ENCODE peak calls at places on chromosomes 4 and X, in six cellular contexts. C, H, J, Z, W and K are unnamed samples.
A peak's percentile ranks its signal among the peaks of the same experiment; 100 is the strongest.

GRCh38 chrX:66163849-66164401 is at the start of gene HEPH:
- DNase-seq in C (peak; percentile 10), H (peak; percentile 7), J (peak; percentile 34), Z (peak; percentile 9), W (no peak), K (no peak)

GRCh38 chr4:143559757-143560147 is 46.2 kb downstream of the SMARCA5 start:
- DNase-seq in C (no peak), H (peak; percentile 27), J (no peak), Z (no peak), W (no peak), K (no peak)

GRCh38 chrX:129523076-129524055 is at the start of gene SMARCA1:
- DNase-seq in C (peak; percentile 6), H (peak; percentile 45), J (peak; percentile 63), Z (peak; percentile 56), W (no peak), K (peak; percentile 27)

GRCh38 chr4:74339501-74339900 is 25.4 kb upstream of the EREG start:
- DNase-seq in C (no peak), H (no peak), J (no peak), Z (no peak), W (no peak), K (no peak)

GRCh38 chr4:153207561-153207960 is 3.3 kb downstream of the TRIM2 start:
- DNase-seq in C (no peak), H (no peak), J (peak; percentile 24), Z (peak; percentile 64), W (no peak), K (no peak)

GRCh38 chrX:79270401-79270800 is 96.7 kb downstream of the ITM2A start:
- DNase-seq in C (peak; percentile 35), H (peak; percentile 21), J (no peak), Z (peak; percentile 75), W (no peak), K (no peak)

GRCh38 chr4:142707397-142707796 is 138.7 kb downstream of the INPP4B start:
- DNase-seq in C (no peak), H (no peak), J (no peak), Z (no peak), W (no peak), K (no peak)

GRCh38 chrX:1325515-1326116 is 11.0 kb upstream of the IL3RA start:
- DNase-seq in C (no peak), H (no peak), J (no peak), Z (no peak), W (no peak), K (no peak)

GRCh38 chr4:88514557-88515511 is 8.7 kb downstream of the PYURF start:
- DNase-seq in C (no peak), H (no peak), J (no peak), Z (no peak), W (no peak), K (no peak)

GRCh38 chrX:125757794-125758564 is 408.1 kb downstream of the DCAF12L2 start:
- DNase-seq in C (no peak), H (no peak), J (no peak), Z (no peak), W (no peak), K (no peak)

GRCh38 chr4:37389967-37390580 is 145.5 kb downstream of the NWD2 start:
- DNase-seq in C (peak; percentile 49), H (peak; percentile 52), J (peak; percentile 41), Z (peak; percentile 22), W (no peak), K (no peak)

GRCh38 chr4:8701101-8702019 is 108.8 kb downstream of the CPZ start:
- DNase-seq in C (no peak), H (no peak), J (no peak), Z (no peak), W (no peak), K (no peak)

GRCh38 chr4:8438743-8439142 is 1.8 kb downstream of the ACOX3 start:
- DNase-seq in C (no peak), H (no peak), J (no peak), Z (no peak), W (no peak), K (no peak)

GRCh38 chr4:158656439-158656838 is 15.2 kb downstream of the C4orf46 start:
- DNase-seq in C (no peak), H (no peak), J (no peak), Z (no peak), W (no peak), K (no peak)

GRCh38 chrX:120751683-120752082 is 121.8 kb upstream of the C1GALT1C1 start:
- DNase-seq in C (no peak), H (no peak), J (no peak), Z (no peak), W (no peak), K (no peak)

GRCh38 chrX:39397561-39398200 is 596.4 kb downstream of the MID1IP1 start:
- DNase-seq in C (no peak), H (no peak), J (no peak), Z (no peak), W (no peak), K (no peak)

GRCh38 chr4:123505457-123506310 is 109.1 kb downstream of the SPRY1 start:
- DNase-seq in C (peak; percentile 31), H (peak; percentile 28), J (peak; percentile 61), Z (peak; percentile 63), W (no peak), K (no peak)

GRCh38 chr4:164251257-164251656 is 502.7 kb upstream of the SMIM31 start:
- DNase-seq in C (no peak), H (no peak), J (no peak), Z (no peak), W (no peak), K (no peak)

GRCh38 chr4:146650034-146650433 is 11.3 kb downstream of the POU4F2 start:
- DNase-seq in C (no peak), H (no peak), J (no peak), Z (no peak), W (no peak), K (no peak)

GRCh38 chr4:121696641-121697461 is at the start of gene ANXA5:
- DNase-seq in C (peak; percentile 88), H (peak; percentile 87), J (peak; percentile 88), Z (peak; percentile 98), W (no peak), K (peak; percentile 83)

GRCh38 chr4:184824081-184824775 is 1.5 kb downstream of the ACSL1 start:
- DNase-seq in C (peak; percentile 65), H (peak; percentile 58), J (peak; percentile 20), Z (no peak), W (no peak), K (no peak)

GRCh38 chr4:26181616-26182015 is 139.2 kb upstream of the RBPJ start:
- DNase-seq in C (no peak), H (no peak), J (peak; percentile 77), Z (peak; percentile 80), W (no peak), K (no peak)

GRCh38 chrX:8005678-8006347 is 78.6 kb upstream of the PNPLA4 start:
- DNase-seq in C (no peak), H (no peak), J (no peak), Z (no peak), W (no peak), K (no peak)

GRCh38 chrX:15136795-15137194 is 133.1 kb downstream of the ASB9 start:
- DNase-seq in C (no peak), H (no peak), J (no peak), Z (no peak), W (no peak), K (no peak)

GRCh38 chrX:8688776-8689175 is 43.2 kb downstream of the ANOS1 start:
- DNase-seq in C (no peak), H (no peak), J (no peak), Z (no peak), W (no peak), K (no peak)

GRCh38 chr4:66688674-66689073 is 856.6 kb downstream of the CENPC start:
- DNase-seq in C (no peak), H (no peak), J (peak; percentile 9), Z (no peak), W (no peak), K (no peak)
- TF ChIP-seq CTCF in C (no peak), H (no peak), J (peak; percentile 30), Z (no peak), W (peak; percentile 40), K (peak; percentile 17)

GRCh38 chrX:143788265-143788664 is 67.7 kb upstream of the SPANXN2 start:
- DNase-seq in C (no peak), H (no peak), J (no peak), Z (no peak), W (no peak), K (no peak)
- TF ChIP-seq CTCF in C (no peak), H (peak; percentile 17), J (peak; percentile 25), Z (peak; percentile 13), W (no peak), K (peak; percentile 44)

GRCh38 chr4:94298725-94299252 is 43.8 kb downstream of the HPGDS start:
- DNase-seq in C (no peak), H (no peak), J (no peak), Z (no peak), W (no peak), K (no peak)

GRCh38 chr4:94305468-94306225 is 37.0 kb downstream of the HPGDS start:
- DNase-seq in C (no peak), H (no peak), J (peak; percentile 19), Z (no peak), W (no peak), K (no peak)

GRCh38 chr4:94306713-94307112 is 35.9 kb downstream of the HPGDS start:
- DNase-seq in C (no peak), H (no peak), J (no peak), Z (no peak), W (no peak), K (no peak)

GRCh38 chr4:94307231-94307840 is 35.3 kb downstream of the HPGDS start:
- DNase-seq in C (no peak), H (no peak), J (no peak), Z (no peak), W (no peak), K (no peak)

GRCh38 chr4:94304365-94304971 is 38.2 kb downstream of the HPGDS start:
- DNase-seq in C (peak; percentile 21), H (no peak), J (peak; percentile 42), Z (peak; percentile 60), W (peak; percentile 1), K (peak; percentile 8)
- TF ChIP-seq CTCF in C (peak; percentile 54), H (peak; percentile 59), J (peak; percentile 65), Z (peak; percentile 53), W (peak; percentile 57), K (peak; percentile 59)

GRCh38 chr4:103996059-103996458 is 276.3 kb upstream of the TACR3 start:
- DNase-seq in C (no peak), H (no peak), J (no peak), Z (no peak), W (no peak), K (no peak)
- TF ChIP-seq CTCF in C (no peak), H (no peak), J (no peak), Z (no peak), W (no peak), K (no peak)

GRCh38 chr4:52914051-52914605 is 52.0 kb downstream of the RASL11B start:
- DNase-seq in C (no peak), H (no peak), J (peak; percentile 89), Z (peak; percentile 87), W (no peak), K (no peak)

GRCh38 chr4:52912608-52913007 is 50.5 kb downstream of the RASL11B start:
- DNase-seq in C (no peak), H (no peak), J (peak; percentile 40), Z (peak; percentile 70), W (no peak), K (no peak)

GRCh38 chr4:52911684-52912294 is 49.7 kb downstream of the RASL11B start:
- DNase-seq in C (peak; percentile 63), H (peak; percentile 56), J (peak; percentile 56), Z (peak; percentile 70), W (no peak), K (no peak)

GRCh38 chr4:52907510-52907909 is 45.4 kb downstream of the RASL11B start:
- DNase-seq in C (no peak), H (no peak), J (peak; percentile 65), Z (no peak), W (no peak), K (no peak)

GRCh38 chr4:52910115-52910514 is 48.0 kb downstream of the RASL11B start:
- DNase-seq in C (no peak), H (no peak), J (no peak), Z (no peak), W (no peak), K (no peak)
- TF ChIP-seq CTCF in C (no peak), H (no peak), J (peak; percentile 13), Z (no peak), W (no peak), K (no peak)